ENCODE peak calls at places on chromosomes 3 and 15, in four cellular contexts. One of them, this sample, is unnamed.

GRCh38 chr15:70892912-70893560 is 410 bp downstream of the LRRC49 start:
- DNase-seq in K562: no peak
- DNase-seq in HepG2: peak; percentile 6
- DNase-seq in H1: no peak
- DNase-seq in this sample: peak; percentile 40

GRCh38 chr3:70360985-70361384 is 48.5 kb upstream of the MDFIC2 start:
- DNase-seq in K562: no peak
- DNase-seq in HepG2: no peak
- DNase-seq in H1: no peak
- DNase-seq in this sample: no peak

GRCh38 chr3:31354373-31354772 is 178.4 kb upstream of the STT3B start:
- DNase-seq in K562: no peak
- DNase-seq in HepG2: no peak
- DNase-seq in H1: no peak
- DNase-seq in this sample: no peak

GRCh38 chr3:185733980-185734724 is 90.7 kb downstream of the IGF2BP2 start:
- DNase-seq in K562: peak; percentile 64
- DNase-seq in HepG2: peak; percentile 63
- DNase-seq in H1: no peak
- DNase-seq in this sample: peak; percentile 71

GRCh38 chr15:62644874-62645755 is 397.4 kb upstream of the TPM1 start:
- DNase-seq in K562: no peak
- DNase-seq in HepG2: peak; percentile 64
- DNase-seq in H1: no peak
- DNase-seq in this sample: no peak

GRCh38 chr3:162022931-162023330 is 526.3 kb downstream of the OTOL1 start:
- DNase-seq in K562: no peak
- DNase-seq in HepG2: no peak
- DNase-seq in H1: no peak
- DNase-seq in this sample: no peak

GRCh38 chr15:66425837-66426236 is 39.1 kb downstream of the MAP2K1 start:
- DNase-seq in K562: no peak
- DNase-seq in HepG2: no peak
- DNase-seq in H1: no peak
- DNase-seq in this sample: no peak

GRCh38 chr15:60392601-60392985 is 5.2 kb downstream of the ANXA2 start:
- DNase-seq in K562: no peak
- DNase-seq in HepG2: peak; percentile 77
- DNase-seq in H1: no peak
- DNase-seq in this sample: peak; percentile 92

GRCh38 chr15:100703032-100703578 is 100.7 kb downstream of the ASB7 start:
- DNase-seq in K562: peak; percentile 71
- DNase-seq in HepG2: no peak
- DNase-seq in H1: no peak
- DNase-seq in this sample: no peak

GRCh38 chr15:82139823-82140268 is 94.0 kb upstream of the MEX3B start:
- DNase-seq in K562: peak; percentile 29
- DNase-seq in HepG2: peak; percentile 36
- DNase-seq in H1: no peak
- DNase-seq in this sample: peak; percentile 63

GRCh38 chr3:81699921-81700320 is 61.5 kb downstream of the GBE1 start:
- DNase-seq in K562: no peak
- DNase-seq in HepG2: no peak
- DNase-seq in H1: no peak
- DNase-seq in this sample: no peak

GRCh38 chr3:124784686-124785382 is 54.6 kb downstream of the UMPS start:
- DNase-seq in K562: no peak
- DNase-seq in HepG2: no peak
- DNase-seq in H1: no peak
- DNase-seq in this sample: no peak

GRCh38 chr15:90231028-90232017 is 2.4 kb downstream of the CIB1 start:
- DNase-seq in K562: no peak
- DNase-seq in HepG2: no peak
- DNase-seq in H1: no peak
- DNase-seq in this sample: no peak

GRCh38 chr15:83698294-83698693 is 44.4 kb downstream of the ADAMTSL3 start:
- DNase-seq in K562: no peak
- DNase-seq in HepG2: no peak
- DNase-seq in H1: no peak
- DNase-seq in this sample: peak; percentile 63

DNA sequence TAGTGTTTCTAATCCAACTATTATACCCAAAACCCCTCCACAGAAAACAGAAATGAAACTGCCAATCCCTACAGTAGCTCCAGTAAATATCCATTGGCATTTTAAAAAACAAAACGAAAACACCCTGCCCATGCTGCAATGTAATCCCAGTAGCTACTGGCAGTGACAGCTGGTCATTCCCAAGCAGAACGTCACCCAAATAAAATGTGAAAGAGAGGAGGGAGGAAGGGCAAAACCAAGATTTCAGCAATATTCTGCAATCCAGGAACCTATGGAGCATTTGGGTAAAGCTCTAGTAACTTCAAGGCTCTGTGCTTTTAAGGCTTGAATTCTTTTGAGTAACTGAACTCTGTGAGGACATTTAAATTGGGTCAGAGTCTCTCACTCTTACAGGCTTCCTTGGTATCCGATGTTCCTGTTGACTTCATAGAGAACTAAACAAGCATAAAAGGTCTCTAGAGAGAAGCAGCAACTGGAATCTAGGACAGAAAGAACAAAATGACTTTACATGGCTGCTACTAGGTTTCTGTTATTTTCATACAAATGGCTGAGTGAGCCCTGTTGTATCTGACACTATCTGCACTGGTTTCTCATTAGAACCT is 136.2 kb downstream of the TNIK start:
- DNase-seq in K562: no peak
- DNase-seq in HepG2: no peak
- DNase-seq in H1: no peak
- DNase-seq in this sample: no peak
- TF ChIP-seq CHD2 in K562: no peak
- TF ChIP-seq CHD2 in HepG2: no peak
- TF ChIP-seq CHD2 in H1: no peak
- TF ChIP-seq CHD2 in this sample: no peak

GRCh38 chr3:112908252-112908651 is 61.6 kb upstream of the CD200R1L start:
- DNase-seq in K562: no peak
- DNase-seq in HepG2: no peak
- DNase-seq in H1: no peak
- DNase-seq in this sample: no peak
- TF ChIP-seq EP300 in K562: no peak
- TF ChIP-seq EP300 in HepG2: no peak
- TF ChIP-seq EP300 in H1: no peak
- TF ChIP-seq EP300 in this sample: no peak

GRCh38 chr3:52714335-52715302 is 8.7 kb downstream of the SPCS1 start:
- DNase-seq in K562: no peak
- DNase-seq in HepG2: no peak
- DNase-seq in H1: peak; percentile 96
- DNase-seq in this sample: no peak
- TF ChIP-seq PHF8 in K562: no peak
- TF ChIP-seq PHF8 in HepG2: no peak
- TF ChIP-seq PHF8 in H1: no peak
- TF ChIP-seq PHF8 in this sample: no peak

DNA sequence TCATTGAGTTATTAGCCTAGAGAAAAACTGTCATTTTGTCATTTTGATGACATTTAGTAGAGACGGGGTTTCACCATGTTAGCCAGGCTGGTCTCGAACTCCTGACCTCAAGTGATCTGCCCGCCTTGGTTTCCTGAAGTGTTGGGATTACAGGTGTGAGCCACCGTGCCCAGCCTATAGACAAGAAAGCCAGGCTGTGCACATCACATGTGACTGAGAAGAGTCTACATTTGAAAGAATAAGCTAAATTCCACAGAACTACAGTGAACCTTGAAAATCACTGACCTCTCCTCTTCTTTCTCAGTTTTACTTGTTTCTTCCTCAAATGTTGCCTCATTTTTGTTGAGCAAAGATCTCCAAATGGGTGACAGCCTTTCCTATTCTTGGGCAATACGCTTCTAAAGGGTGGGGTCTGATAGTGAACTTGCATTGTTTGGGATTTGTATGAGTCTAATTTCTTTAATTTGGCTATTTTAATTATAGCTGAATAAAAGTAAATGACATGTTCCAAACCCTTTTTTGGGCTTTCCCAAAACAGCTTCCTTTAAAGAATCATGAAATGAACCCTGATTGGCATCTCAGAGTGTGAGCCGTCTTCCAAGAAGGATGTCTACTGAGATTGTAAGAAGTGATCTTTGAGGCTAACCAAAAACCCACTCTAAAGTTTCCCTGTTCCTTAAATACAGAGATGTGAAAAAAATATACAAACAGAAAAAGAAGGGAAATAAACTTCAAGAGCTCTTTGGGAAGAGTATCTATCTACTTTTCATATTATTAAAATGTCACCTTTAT is 21.5 kb upstream of the SPTBN5 start:
- DNase-seq in K562: no peak
- DNase-seq in HepG2: no peak
- DNase-seq in H1: no peak
- DNase-seq in this sample: no peak
- TF ChIP-seq CHD2 in K562: no peak
- TF ChIP-seq CHD2 in HepG2: no peak
- TF ChIP-seq CHD2 in H1: no peak
- TF ChIP-seq CHD2 in this sample: no peak

This sample was measured in A549.